ENCODE peak calls at places on chromosomes 11 and 22, in nine cellular contexts. A is epithelial cell of prostate, G is cardiac muscle cell, Q is neuronal stem cell, M is A673, P is fibroblast of lung, R is left ventricle myocardium inferior, N is SK-N-SH, O is upper lobe of right lung. I is an unnamed sample.

GRCh38 chr22:31969789-31970489 is 25.6 kb downstream of the YWHAH start:
- DNase-seq in O (peak), A (peak), Q (peak), R (peak), P (peak), N (peak), M (peak), G (peak), I (no peak)

GRCh38 chr11:103652013-103652412 is 384.4 kb upstream of the DDI1 start:
- DNase-seq in P (peak), Q (no peak), G (no peak), O (no peak), R (no peak), M (peak), N (no peak), A (no peak), I (no peak)

GRCh38 chr11:119721129-119722120 is 7.6 kb downstream of the NECTIN1 start:
- DNase-seq in P (peak), M (peak), Q (peak), G (peak), N (peak), O (no peak), R (peak), A (no peak), I (no peak)

GRCh38 chr11:117815262-117815803 is 9.2 kb downstream of the FXYD2 start:
- DNase-seq in M (no peak), R (no peak), N (no peak), Q (no peak), G (no peak), A (no peak), O (no peak), P (no peak), I (no peak)

GRCh38 chr11:27420722-27421572 is 51.6 kb downstream of the LGR4 start:
- DNase-seq in N (no peak), G (no peak), R (no peak), P (peak), Q (no peak), O (no peak), M (no peak), A (no peak), I (no peak)

GRCh38 chr11:2480874-2481220 is 36.0 kb downstream of the KCNQ1 start:
- DNase-seq in N (no peak), A (no peak), P (no peak), G (no peak), M (no peak), Q (no peak), O (peak), R (no peak), I (no peak)

GRCh38 chr11:69869311-69869939 is 50.2 kb upstream of the FGF3 start:
- DNase-seq in P (no peak), N (peak), A (no peak), R (no peak), M (no peak), O (no peak), Q (no peak), G (no peak), I (no peak)

GRCh38 chr11:95108671-95109551 is 19.3 kb downstream of the ENDOD1 start:
- DNase-seq in P (peak), A (no peak), M (peak), R (no peak), O (no peak), N (no peak), Q (no peak), G (no peak), I (no peak)

GRCh38 chr22:30005213-30005857 is 74.9 kb upstream of the HORMAD2 start:
- DNase-seq in O (peak), A (no peak), R (peak), Q (peak), M (peak), P (peak), N (peak), G (peak), I (no peak)

GRCh38 chr11:74754507-74755255 is 6.0 kb downstream of the RNF169 start:
- DNase-seq in O (no peak), R (no peak), N (no peak), M (peak), Q (no peak), P (peak), A (peak), G (no peak), I (peak)

GRCh38 chr11:32309541-32310217 is 125.7 kb downstream of the WT1 start:
- DNase-seq in N (no peak), Q (no peak), M (no peak), A (no peak), G (no peak), P (no peak), O (no peak), R (no peak), I (no peak)

GRCh38 chr11:85809881-85810280 is 1.1 kb downstream of the SYTL2 start:
- DNase-seq in O (no peak), N (peak), P (no peak), R (no peak), Q (no peak), G (peak), A (no peak), M (peak), I (no peak)

GRCh38 chr11:76073716-76074115 is 132.6 kb downstream of the WNT11 start:
- DNase-seq in Q (no peak), A (no peak), M (peak), R (no peak), G (no peak), P (peak), O (no peak), N (peak), I (no peak)

GRCh38 chr11:1870721-1871466 is 18.0 kb downstream of the LSP1 start:
- DNase-seq in N (no peak), A (no peak), M (no peak), P (no peak), O (peak), Q (no peak), R (peak), G (no peak), I (no peak)

GRCh38 chr11:111472228-111472627 is 40.0 kb downstream of the BTG4 start:
- DNase-seq in G (no peak), O (no peak), Q (no peak), N (no peak), R (no peak), A (no peak), M (no peak), P (no peak), I (peak)

GRCh38 chr11:47189100-47189834 is 3.0 kb upstream of the PACSIN3 start:
- DNase-seq in N (no peak), M (peak), Q (no peak), G (peak), O (no peak), A (peak), R (no peak), P (peak), I (peak)

GRCh38 chr22:37544955-37545702 is 15.2 kb upstream of the CDC42EP1 start:
- DNase-seq in O (peak), R (peak), M (peak), P (peak), N (peak), Q (no peak), A (no peak), G (peak), I (no peak)

GRCh38 chr11:94775576-94776327 is 7.6 kb downstream of the AMOTL1 start:
- DNase-seq in N (no peak), Q (no peak), A (no peak), P (no peak), R (no peak), O (no peak), G (no peak), M (no peak), I (no peak)

GRCh38 chr22:39204216-39204615 is 40.6 kb downstream of the PDGFB start:
- DNase-seq in G (no peak), P (no peak), A (no peak), N (no peak), Q (no peak), O (peak), M (no peak), R (no peak), I (no peak)

GRCh38 chr11:559712-560304 is 730 bp downstream of the LMNTD2 start:
- DNase-seq in G (no peak), R (no peak), Q (no peak), N (no peak), M (no peak), A (no peak), P (no peak), O (no peak), I (no peak)

GRCh38 chr11:60753309-60753708 is 3.4 kb upstream of the MS4A15 start:
- DNase-seq in M (no peak), N (no peak), R (no peak), O (no peak), G (no peak), A (no peak), Q (no peak), P (no peak), I (no peak)

DNA sequence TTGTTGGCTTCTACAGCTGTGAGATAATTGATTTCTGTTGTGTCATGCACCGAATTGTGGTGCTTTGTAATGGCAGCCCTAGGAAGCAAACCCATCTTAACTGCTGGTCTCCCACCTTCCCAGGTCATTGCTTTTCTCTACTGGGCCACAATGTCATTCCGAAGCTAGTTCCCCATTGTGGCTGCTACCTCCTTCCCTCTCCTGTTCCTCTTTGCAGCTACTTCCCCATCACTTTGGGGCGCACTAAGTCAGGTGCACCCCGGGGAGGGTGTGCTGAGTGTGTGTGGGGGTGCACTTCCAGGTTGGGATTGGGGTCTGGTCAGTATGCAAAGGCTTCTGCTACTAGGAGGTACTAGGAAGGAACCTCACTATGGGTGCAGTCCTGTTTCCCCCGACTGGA is 109.3 kb downstream of the ST3GAL4 start:
- DNase-seq in R (no peak), P (no peak), O (no peak), Q (no peak), N (no peak), A (no peak), G (no peak), M (no peak), I (no peak)
- H3K27ac ChIP-seq in R (no peak), P (no peak), O (no peak), Q (no peak), N (no peak), A (no peak), G (no peak), M (peak), I (no peak)

GRCh38 chr11:8714622-8715225 is 32.1 kb downstream of the RPL27A start:
- DNase-seq in N (no peak), M (no peak), O (no peak), R (no peak), A (no peak), G (no peak), P (peak), Q (no peak), I (no peak)
- H3K27ac ChIP-seq in N (no peak), M (no peak), O (no peak), R (peak), A (no peak), G (no peak), P (no peak), Q (no peak), I (no peak)

GRCh38 chr11:113774174-113774503 is 647 bp upstream of the ZW10 start:
- DNase-seq in P (no peak), A (no peak), N (no peak), M (no peak), O (no peak), R (no peak), G (no peak), Q (no peak), I (no peak)
- H3K27ac ChIP-seq in P (peak), A (peak), N (peak), M (no peak), O (no peak), R (peak), G (no peak), Q (no peak), I (peak)

GRCh38 chr11:28798286-28798685 is 690.1 kb downstream of the METTL15 start:
- DNase-seq in M (no peak), R (no peak), P (peak), N (no peak), Q (no peak), A (no peak), G (no peak), O (no peak), I (no peak)

GRCh38 chr11:28794405-28794804 is 686.2 kb downstream of the METTL15 start:
- DNase-seq in A (no peak), G (no peak), P (no peak), N (no peak), Q (no peak), R (no peak), M (no peak), O (no peak), I (no peak)

GRCh38 chr11:28799316-28799715 is 691.1 kb downstream of the METTL15 start:
- DNase-seq in N (no peak), A (no peak), P (peak), Q (no peak), O (no peak), M (no peak), G (no peak), R (no peak), I (no peak)

GRCh38 chr11:28793282-28793738 is 685.1 kb downstream of the METTL15 start:
- DNase-seq in R (no peak), O (no peak), N (no peak), Q (no peak), G (no peak), P (no peak), A (no peak), M (no peak), I (no peak)

GRCh38 chr11:28797536-28797935 is 689.3 kb downstream of the METTL15 start:
- DNase-seq in O (no peak), P (no peak), G (no peak), A (no peak), R (no peak), M (no peak), N (no peak), Q (no peak), I (no peak)
- H3K27ac ChIP-seq in O (no peak), P (no peak), G (no peak), A (no peak), R (no peak), M (no peak), N (no peak), Q (no peak), I (no peak)

GRCh38 chr11:34811858-34812257 is 104.3 kb downstream of the APIP start:
- DNase-seq in O (no peak), Q (no peak), R (no peak), P (no peak), A (no peak), G (no peak), N (no peak), M (no peak), I (no peak)

GRCh38 chr11:34810107-34810562 is 106.0 kb downstream of the APIP start:
- DNase-seq in R (no peak), P (no peak), Q (no peak), A (no peak), O (no peak), G (no peak), M (no peak), N (no peak), I (no peak)

GRCh38 chr11:34805937-34806336 is 110.2 kb downstream of the APIP start:
- DNase-seq in Q (no peak), R (no peak), P (no peak), G (no peak), O (no peak), N (no peak), A (no peak), M (no peak), I (no peak)

GRCh38 chr11:34809191-34810106 is 106.7 kb downstream of the APIP start:
- DNase-seq in A (peak), N (no peak), M (peak), R (no peak), P (peak), G (no peak), Q (no peak), O (no peak), I (peak)

DNA sequence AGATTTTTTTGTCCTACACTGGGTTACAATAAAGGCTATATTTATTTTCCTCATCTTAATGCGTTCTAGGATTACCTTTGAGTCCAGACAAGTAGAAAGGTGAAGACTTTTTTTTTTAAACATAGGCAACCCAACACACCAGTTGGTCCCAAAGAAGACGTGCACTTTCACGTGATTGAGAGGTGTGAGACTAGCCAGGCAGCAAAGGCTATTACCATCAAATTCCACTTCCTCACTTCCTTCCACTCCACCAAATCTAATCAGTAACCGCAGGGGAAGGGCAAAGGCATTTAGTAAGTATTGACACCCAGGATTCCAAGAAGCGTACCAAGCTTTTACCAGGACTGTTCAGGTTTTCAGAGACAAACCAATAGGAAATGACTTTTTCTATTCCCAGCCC is 109.3 kb downstream of the APIP start:
- DNase-seq in G (no peak), R (no peak), N (no peak), M (no peak), O (no peak), A (no peak), Q (no peak), P (no peak), I (no peak)
- H3K27ac ChIP-seq in G (no peak), R (no peak), N (no peak), M (no peak), O (no peak), A (no peak), Q (no peak), P (no peak), I (no peak)

DNA sequence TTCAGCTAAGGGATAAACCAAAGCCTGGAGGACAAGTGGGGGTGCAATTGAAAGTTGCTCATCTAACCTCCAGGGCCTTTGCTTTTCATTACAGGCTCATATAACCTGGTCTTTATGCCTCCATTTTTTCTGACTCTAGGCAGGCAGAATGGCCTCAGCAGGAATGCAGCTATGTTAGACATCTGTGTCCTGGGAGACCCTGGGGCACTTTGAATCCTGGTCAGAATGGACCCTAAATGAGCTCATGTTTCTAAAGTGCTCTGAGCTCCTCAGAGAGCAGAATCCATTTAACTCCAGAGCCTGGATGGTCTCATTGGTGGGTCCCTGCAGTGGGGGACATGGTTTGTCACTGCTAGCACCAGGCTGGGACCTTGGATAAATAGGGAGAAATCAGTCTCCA is 177.3 kb downstream of the KIRREL3 start:
- DNase-seq in R (no peak), N (no peak), G (no peak), O (no peak), M (no peak), Q (no peak), P (no peak), A (no peak), I (no peak)
- H3K27ac ChIP-seq in R (no peak), N (no peak), G (no peak), O (no peak), M (no peak), Q (no peak), P (no peak), A (no peak), I (no peak)